ENCODE peak calls at places on chromosomes 5 and 9, in four cellular contexts. One of them, this sample, is unnamed.

GRCh38 chr9:135243201-135244190 is 156.0 kb downstream of the OLFM1 start:
- DNase-seq in Right ventricle myocardium superior: peak
- DNase-seq in psoas muscle: peak
- DNase-seq in iris pigment epithelial cell: no peak
- DNase-seq in this sample: no peak

GRCh38 chr9:108160039-108160438 is 670.5 kb upstream of the KLF4 start:
- DNase-seq in psoas muscle: no peak
- DNase-seq in iris pigment epithelial cell: no peak
- DNase-seq in Right ventricle myocardium superior: no peak
- DNase-seq in this sample: no peak

GRCh38 chr9:8434621-8435020 is 635.0 kb upstream of the DMAC1 start:
- DNase-seq in psoas muscle: no peak
- DNase-seq in iris pigment epithelial cell: no peak
- DNase-seq in Right ventricle myocardium superior: no peak
- DNase-seq in this sample: no peak

GRCh38 chr5:113024298-113024697 is 47.7 kb downstream of the DCP2 start:
- DNase-seq in psoas muscle: no peak
- DNase-seq in iris pigment epithelial cell: no peak
- DNase-seq in Right ventricle myocardium superior: no peak
- DNase-seq in this sample: no peak

GRCh38 chr9:126474201-126474765 is 139.4 kb upstream of the LMX1B start:
- DNase-seq in iris pigment epithelial cell: peak
- DNase-seq in Right ventricle myocardium superior: no peak
- DNase-seq in psoas muscle: no peak
- DNase-seq in this sample: no peak

GRCh38 chr9:9557804-9558334 is 1054.9 kb downstream of the PTPRD start:
- DNase-seq in Right ventricle myocardium superior: no peak
- DNase-seq in psoas muscle: no peak
- DNase-seq in iris pigment epithelial cell: no peak
- DNase-seq in this sample: no peak

GRCh38 chr9:4679268-4680177 is at the start of gene CDC37L1:
- DNase-seq in psoas muscle: peak
- DNase-seq in iris pigment epithelial cell: peak
- DNase-seq in Right ventricle myocardium superior: peak
- DNase-seq in this sample: peak

GRCh38 chr5:149268928-149269557 is 2.6 kb upstream of the AFAP1L1 start:
- DNase-seq in Right ventricle myocardium superior: no peak
- DNase-seq in psoas muscle: no peak
- DNase-seq in iris pigment epithelial cell: peak
- DNase-seq in this sample: no peak

GRCh38 chr5:15183520-15183919 is 311.9 kb upstream of the ANKH start:
- DNase-seq in psoas muscle: no peak
- DNase-seq in Right ventricle myocardium superior: no peak
- DNase-seq in iris pigment epithelial cell: peak
- DNase-seq in this sample: no peak

GRCh38 chr9:100354121-100354800 is 1.5 kb upstream of the TEX10 start:
- DNase-seq in Right ventricle myocardium superior: no peak
- DNase-seq in iris pigment epithelial cell: no peak
- DNase-seq in psoas muscle: no peak
- DNase-seq in this sample: no peak

GRCh38 chr5:132822650-132823480 is 7.6 kb downstream of the SHROOM1 start:
- DNase-seq in psoas muscle: no peak
- DNase-seq in Right ventricle myocardium superior: no peak
- DNase-seq in iris pigment epithelial cell: no peak
- DNase-seq in this sample: no peak

GRCh38 chr5:150155258-150156032 is at the start of gene PDGFRB:
- DNase-seq in iris pigment epithelial cell: peak
- DNase-seq in psoas muscle: peak
- DNase-seq in Right ventricle myocardium superior: peak
- DNase-seq in this sample: peak

GRCh38 chr5:61162832-61163567 is 732 bp upstream of the SMIM15 start:
- DNase-seq in psoas muscle: no peak
- DNase-seq in Right ventricle myocardium superior: no peak
- DNase-seq in iris pigment epithelial cell: peak
- DNase-seq in this sample: no peak

GRCh38 chr5:143110591-143110990 is 292.9 kb downstream of the NR3C1 start:
- DNase-seq in psoas muscle: no peak
- DNase-seq in Right ventricle myocardium superior: no peak
- DNase-seq in iris pigment epithelial cell: peak
- DNase-seq in this sample: no peak

GRCh38 chr5:132500931-132501628 is 10.5 kb upstream of the IRF1 start:
- DNase-seq in iris pigment epithelial cell: peak
- DNase-seq in Right ventricle myocardium superior: peak
- DNase-seq in psoas muscle: peak
- DNase-seq in this sample: no peak

GRCh38 chr5:140351609-140352334 is 5.4 kb upstream of the HBEGF start:
- DNase-seq in psoas muscle: no peak
- DNase-seq in Right ventricle myocardium superior: no peak
- DNase-seq in iris pigment epithelial cell: peak
- DNase-seq in this sample: no peak

GRCh38 chr5:111757582-111758283 is 739 bp upstream of the NREP start:
- DNase-seq in Right ventricle myocardium superior: peak
- DNase-seq in psoas muscle: peak
- DNase-seq in iris pigment epithelial cell: peak
- DNase-seq in this sample: peak

GRCh38 chr5:174751154-174751990 is 27.0 kb downstream of the MSX2 start:
- DNase-seq in psoas muscle: peak
- DNase-seq in iris pigment epithelial cell: no peak
- DNase-seq in Right ventricle myocardium superior: no peak
- DNase-seq in this sample: no peak

GRCh38 chr9:128902351-128903078 is 18.3 kb upstream of the PHYHD1 start:
- DNase-seq in psoas muscle: no peak
- DNase-seq in iris pigment epithelial cell: no peak
- DNase-seq in Right ventricle myocardium superior: peak
- DNase-seq in this sample: peak

GRCh38 chr5:64707191-64707590 is 16.9 kb downstream of the SHISAL2B start:
- DNase-seq in iris pigment epithelial cell: no peak
- DNase-seq in Right ventricle myocardium superior: no peak
- DNase-seq in psoas muscle: no peak
- DNase-seq in this sample: no peak

GRCh38 chr9:88746029-88746743 is 211.2 kb downstream of the NXNL2 start:
- DNase-seq in Right ventricle myocardium superior: peak
- DNase-seq in psoas muscle: peak
- DNase-seq in iris pigment epithelial cell: peak
- DNase-seq in this sample: no peak

GRCh38 chr9:108205276-108205675 is 650.5 kb downstream of the ACTL7B start:
- DNase-seq in iris pigment epithelial cell: peak
- DNase-seq in Right ventricle myocardium superior: no peak
- DNase-seq in psoas muscle: no peak
- DNase-seq in this sample: no peak

GRCh38 chr5:42108468-42108867 is 183.4 kb downstream of the FBXO4 start:
- DNase-seq in Right ventricle myocardium superior: no peak
- DNase-seq in iris pigment epithelial cell: no peak
- DNase-seq in psoas muscle: no peak
- DNase-seq in this sample: no peak

GRCh38 chr5:176788091-176788490 is 22.3 kb upstream of the UNC5A start:
- DNase-seq in psoas muscle: no peak
- DNase-seq in Right ventricle myocardium superior: no peak
- DNase-seq in iris pigment epithelial cell: no peak
- DNase-seq in this sample: no peak

This sample was measured in tibial artery.